ENCODE peak calls at places on chromosomes 11 and 22, in seven cellular contexts. Q, P, H, U, E, Z and O are unnamed samples.

GRCh38 chr11:64196616-64197015 is 9.9 kb upstream of the FERMT3 start:
- DNase-seq in U (no peak), P (no peak), E (no peak), Z (no peak), H (no peak), Q (no peak), O (no peak)

GRCh38 chr11:117220999-117221774 is 10.7 kb downstream of the PCSK7 start:
- DNase-seq in E (peak), Z (no peak), P (no peak), H (peak), Q (no peak), U (no peak), O (no peak)

GRCh38 chr11:77101043-77101537 is 1.6 kb upstream of the OMP start:
- DNase-seq in P (no peak), Z (peak), H (peak), E (peak), Q (no peak), U (no peak), O (no peak)

GRCh38 chr22:33272180-33272579 is 214.0 kb upstream of the SYN3 start:
- DNase-seq in Z (no peak), U (peak), E (no peak), Q (no peak), H (no peak), P (no peak), O (no peak)

GRCh38 chr11:2930705-2931415 is 1.6 kb upstream of the PHLDA2 start:
- DNase-seq in E (peak), U (peak), Q (peak), H (peak), Z (peak), P (no peak), O (peak)

GRCh38 chr11:26551186-26551801 is 20.8 kb downstream of the MUC15 start:
- DNase-seq in Z (no peak), E (no peak), P (peak), H (peak), Q (no peak), U (no peak), O (no peak)

GRCh38 chr11:45328726-45329125 is 42.6 kb upstream of the SYT13 start:
- DNase-seq in U (no peak), Z (no peak), Q (no peak), E (no peak), H (no peak), P (no peak), O (no peak)

GRCh38 chr11:63907808-63908530 is 9.0 kb downstream of the RCOR2 start:
- DNase-seq in H (no peak), P (no peak), Q (no peak), E (no peak), Z (peak), U (no peak), O (peak)

GRCh38 chr11:16924826-16925494 is 89.3 kb downstream of the PLEKHA7 start:
- DNase-seq in E (peak), U (peak), Z (peak), Q (peak), H (peak), P (no peak), O (peak)

GRCh38 chr11:10019906-10020682 is 273.9 kb downstream of the SBF2 start:
- DNase-seq in E (peak), Q (no peak), Z (no peak), U (peak), P (no peak), H (no peak), O (no peak)

GRCh38 chr11:86702387-86702983 is 30.1 kb upstream of the ME3 start:
- DNase-seq in Q (no peak), U (no peak), Z (no peak), P (no peak), H (no peak), E (no peak), O (no peak)

GRCh38 chr11:94655951-94656350 is 88.8 kb downstream of the PIWIL4 start:
- DNase-seq in P (no peak), Q (no peak), Z (no peak), U (no peak), H (no peak), E (no peak), O (no peak)

GRCh38 chr11:69449320-69450063 is 32.0 kb upstream of the LINC01488 start:
- DNase-seq in U (no peak), E (peak), Z (no peak), P (no peak), H (peak), Q (peak), O (no peak)
- TF ChIP-seq CTCF in U (no peak), E (no peak), Z (no peak), P (no peak), H (no peak), Q (no peak), O (no peak)

GRCh38 chr22:36144886-36145541 is 15.5 kb downstream of the APOL3 start:
- DNase-seq in E (peak), H (peak), Z (peak), U (peak), Q (peak), P (peak), O (peak)
- TF ChIP-seq CTCF in E (peak), H (peak), Z (peak), U (peak), Q (peak), P (peak), O (peak)

GRCh38 chr11:124837491-124837856 is 27.8 kb upstream of the ROBO3 start:
- DNase-seq in H (peak), P (peak), U (peak), Q (no peak), E (no peak), Z (peak), O (no peak)
- TF ChIP-seq CTCF in H (peak), P (peak), U (no peak), Q (no peak), E (no peak), Z (peak), O (no peak)

DNA sequence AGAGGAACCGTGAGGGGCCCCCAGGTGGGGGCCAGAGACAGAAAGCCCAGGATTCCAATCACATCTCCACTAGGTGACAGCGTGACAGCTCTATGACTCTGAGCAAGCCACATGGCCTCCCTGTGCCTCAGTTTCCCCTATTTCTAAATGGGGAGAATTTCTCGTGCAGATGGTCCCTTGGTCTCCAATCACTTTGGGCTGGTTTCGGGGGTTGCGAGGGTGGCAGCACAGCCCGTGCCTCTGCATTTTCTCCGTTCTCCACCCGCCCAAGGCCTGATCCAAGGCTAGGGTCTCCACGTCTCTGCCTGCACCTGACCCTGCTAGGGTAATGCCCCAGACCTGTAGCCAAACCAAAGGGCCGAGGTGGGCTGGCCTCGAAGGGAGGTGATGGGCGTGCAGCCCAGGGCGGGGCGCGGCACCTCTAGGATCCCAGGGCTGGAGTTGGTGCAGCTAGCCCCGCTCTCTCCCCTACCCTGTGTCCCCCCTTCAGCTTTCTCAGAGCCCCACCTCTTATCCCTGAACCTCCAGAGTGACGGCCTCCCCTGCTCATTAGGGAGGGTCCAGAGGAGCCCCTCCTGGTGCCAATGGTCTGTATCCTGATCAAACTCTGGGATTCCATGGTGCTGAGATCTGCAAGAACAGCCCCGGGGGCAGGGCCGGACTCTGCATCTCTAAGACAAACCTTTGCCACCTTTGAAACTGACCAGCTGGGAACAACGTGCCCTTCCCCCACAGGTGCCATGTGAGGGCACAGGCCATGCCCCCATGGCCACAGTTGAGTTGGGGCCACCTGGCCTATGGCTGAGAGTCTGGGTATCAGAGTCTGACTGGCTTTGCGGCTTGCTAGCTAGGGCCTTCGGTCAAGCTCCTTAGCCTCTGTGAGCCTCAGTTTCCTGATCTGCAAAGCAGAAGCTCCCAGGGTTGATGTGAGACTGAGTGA is 22.9 kb upstream of the CBX7 start:
- DNase-seq in Z (peak), U (peak), Q (no peak), H (no peak), P (no peak), E (no peak), O (no peak)
- TF ChIP-seq CTCF in Z (no peak), U (no peak), Q (no peak), H (no peak), P (no peak), E (no peak), O (no peak)

GRCh38 chr11:127789887-127790286 is 789.3 kb upstream of the KIRREL3 start:
- DNase-seq in Q (peak), H (no peak), E (no peak), U (peak), Z (no peak), P (no peak), O (peak)
- TF ChIP-seq CTCF in Q (peak), H (peak), E (peak), U (no peak), Z (no peak), P (no peak), O (peak)

GRCh38 chr11:62806611-62807121 is 1.4 kb upstream of the NXF1 start:
- DNase-seq in U (no peak), P (no peak), H (peak), E (peak), Z (no peak), Q (no peak), O (no peak)

GRCh38 chr11:62805991-62806441 is 776 bp upstream of the NXF1 start:
- DNase-seq in E (no peak), U (peak), P (no peak), H (no peak), Q (no peak), Z (peak), O (no peak)

GRCh38 chr11:62804310-62805043 is 763 bp downstream of the NXF1 start:
- DNase-seq in P (no peak), Z (peak), H (peak), Q (no peak), U (no peak), E (no peak), O (no peak)

GRCh38 chr11:62801071-62801470 is 4.2 kb downstream of the NXF1 start:
- DNase-seq in E (no peak), U (no peak), Q (no peak), Z (no peak), H (no peak), P (no peak), O (no peak)

DNA sequence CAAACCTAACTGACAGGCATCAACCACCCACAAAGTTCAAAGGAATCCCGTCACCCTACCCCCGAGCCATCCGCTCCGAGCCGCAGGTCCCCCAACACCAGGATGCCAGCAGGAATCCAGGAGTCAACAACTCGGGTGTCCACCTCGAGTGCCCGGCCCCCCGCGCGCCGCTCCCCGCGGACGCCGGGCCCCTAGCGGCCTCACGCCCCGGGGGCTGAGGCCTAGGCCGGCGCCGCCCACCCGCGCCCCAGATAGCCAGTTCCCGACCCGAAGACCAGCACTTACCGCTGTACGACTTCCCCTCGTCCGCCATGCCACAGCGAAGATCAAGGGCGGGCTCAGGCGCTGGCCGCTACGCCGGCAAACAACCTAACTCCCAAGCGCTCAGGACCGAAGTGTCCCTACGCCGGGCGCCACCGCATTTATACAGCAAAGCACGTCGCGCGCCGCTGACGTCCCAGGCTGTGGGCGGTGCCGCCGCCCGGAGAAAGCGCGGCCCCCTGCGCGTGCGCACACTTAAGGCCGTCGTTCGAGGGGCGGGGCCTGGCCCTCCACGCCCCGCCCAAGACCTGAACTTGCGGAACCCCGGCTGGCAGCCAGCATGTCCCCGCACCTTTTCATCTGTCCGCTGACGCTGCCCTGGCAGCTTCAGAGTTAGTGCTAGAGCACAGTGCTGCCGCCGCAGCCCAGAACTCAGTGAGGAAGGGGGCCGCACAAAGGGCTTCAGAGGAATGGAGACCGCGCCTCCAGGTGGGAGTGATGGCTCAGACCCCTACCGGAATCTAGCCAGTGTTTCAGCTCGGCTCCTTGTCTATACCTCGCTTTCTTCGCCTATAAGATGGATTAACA is at the start of gene NXF1:
- DNase-seq in Z (peak), H (peak), E (peak), U (peak), Q (peak), P (peak), O (peak)
- TF ChIP-seq CTCF in Z (no peak), H (no peak), E (no peak), U (no peak), Q (no peak), P (no peak), O (no peak)

GRCh38 chr11:124233376-124233775 is 7.5 kb upstream of the OR8G1 start:
- DNase-seq in U (no peak), Q (no peak), Z (no peak), H (no peak), P (no peak), E (no peak), O (no peak)
- TF ChIP-seq CTCF in U (no peak), Q (no peak), Z (no peak), H (no peak), P (no peak), E (no peak), O (no peak)

DNA sequence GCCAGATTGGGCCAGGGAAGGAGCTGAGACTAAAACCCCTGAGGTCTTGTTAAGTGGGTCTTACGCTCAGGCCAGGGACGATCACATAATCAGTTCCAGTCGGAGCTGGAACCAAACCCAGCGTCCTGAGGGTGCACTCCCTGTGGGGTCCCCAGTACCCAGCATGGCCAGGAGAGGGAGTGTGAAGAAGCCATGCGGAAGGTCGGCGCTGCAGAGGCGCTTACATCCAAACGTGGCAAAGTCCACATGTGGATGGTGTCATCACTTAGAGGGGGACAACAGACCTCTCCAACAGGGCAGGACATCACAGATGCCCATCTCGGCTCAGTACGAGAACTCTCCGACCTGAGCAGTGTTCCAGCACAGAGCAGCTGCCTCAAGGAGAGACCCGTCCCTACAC is 8.3 kb downstream of the ATP5MGL start:
- DNase-seq in U (no peak), H (no peak), Z (no peak), Q (peak), P (no peak), E (no peak), O (no peak)
- TF ChIP-seq CTCF in U (no peak), H (peak), Z (no peak), Q (peak), P (peak), E (no peak), O (peak)

DNA sequence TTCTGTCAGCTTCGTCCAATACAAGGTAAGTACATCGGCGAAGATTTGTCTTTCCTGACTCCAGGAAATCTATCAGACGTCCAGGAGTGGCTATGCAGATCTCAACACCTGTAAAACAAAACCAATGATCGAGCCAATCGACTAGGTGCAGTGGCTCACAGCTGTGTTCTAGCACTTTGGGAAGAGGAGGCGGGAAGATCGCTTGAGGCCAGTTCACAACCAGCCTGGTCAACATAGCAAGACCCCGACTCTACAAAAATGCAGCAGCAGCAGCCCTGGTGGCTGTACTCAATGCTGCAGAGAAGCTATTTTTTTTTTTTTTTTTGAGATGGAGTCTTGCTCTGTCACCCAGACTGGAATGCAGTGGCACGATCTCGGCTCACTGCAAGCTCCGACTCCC is 11.2 kb downstream of the DDX17 start:
- DNase-seq in H (no peak), E (no peak), U (no peak), P (no peak), Z (no peak), Q (no peak), O (no peak)
- TF ChIP-seq CTCF in H (no peak), E (no peak), U (no peak), P (no peak), Z (no peak), Q (no peak), O (no peak)